ENCODE peak calls at places on chromosome 9, in four cellular contexts. G is neuronal stem cell, X is prostate gland, W is tibial artery. N is an unnamed sample. For H3K36me3, the result is how much of the 10 kb centered on the place peaks cover.

GRCh38 chr9:16245756-16246440 is 624.6 kb downstream of the BNC2 start:
- DNase-seq in X (no peak), W (peak), G (no peak), N (no peak)

GRCh38 chr9:107612136-107612535 is 122.6 kb upstream of the KLF4 start:
- DNase-seq in G (no peak), W (peak), X (no peak), N (peak)

GRCh38 chr9:132200706-132201105 is 38.8 kb downstream of the NTNG2 start:
- DNase-seq in G (no peak), W (no peak), X (no peak), N (no peak)

GRCh38 chr9:75906531-75906930 is 16.1 kb downstream of the PCSK5 start:
- DNase-seq in G (no peak), X (no peak), W (no peak), N (no peak)

GRCh38 chr9:123753669-123754307 is 176.1 kb downstream of the DENND1A start:
- DNase-seq in G (no peak), W (no peak), X (no peak), N (no peak)

GRCh38 chr9:4393806-4394523 is 94.1 kb upstream of the GLIS3 start:
- DNase-seq in W (no peak), G (no peak), X (no peak), N (no peak)

GRCh38 chr9:133964463-133964862 is 27.7 kb downstream of the VAV2 start:
- DNase-seq in X (no peak), W (no peak), G (no peak), N (no peak)

GRCh38 chr9:137740311-137740710 is 121.5 kb downstream of the EHMT1 start:
- DNase-seq in G (no peak), X (no peak), W (no peak), N (no peak)

GRCh38 chr9:134696433-134696832 is 54.8 kb downstream of the COL5A1 start:
- DNase-seq in X (no peak), W (peak), G (no peak), N (no peak)

GRCh38 chr9:106179181-106179580 is 484.8 kb downstream of the TMEM38B start:
- DNase-seq in G (no peak), X (no peak), W (no peak), N (peak)

DNA sequence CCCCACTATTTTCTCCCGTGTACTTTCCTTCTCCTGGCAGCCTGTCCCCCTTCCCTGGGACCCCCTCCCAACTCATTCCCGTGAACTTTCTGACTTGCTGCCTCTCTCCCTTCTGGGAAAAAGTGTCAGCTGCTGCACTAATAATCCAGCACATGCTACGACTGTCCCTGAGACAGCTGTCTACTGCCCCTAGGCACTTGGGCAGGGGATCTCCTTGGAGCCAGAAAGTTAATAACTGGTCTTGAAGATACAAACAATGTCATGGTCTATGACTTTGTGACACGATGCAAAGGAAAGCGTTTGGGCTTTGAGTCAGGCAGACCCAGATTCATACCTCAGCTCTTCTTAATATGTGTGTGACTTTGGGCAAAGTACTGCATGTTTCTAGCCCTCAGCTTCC is 10.1 kb upstream of the RNF183 start:
- DNase-seq in W (no peak), G (no peak), X (no peak), N (no peak)
- H3K36me3 ChIP-seq in W (under half), G (under half), X (under half), N (under half)

GRCh38 chr9:120524038-120524437 is 55.9 kb downstream of the CDK5RAP2 start:
- DNase-seq in X (no peak), G (no peak), W (no peak), N (no peak)

GRCh38 chr9:120522032-120522431 is 57.9 kb downstream of the CDK5RAP2 start:
- DNase-seq in X (no peak), G (no peak), W (no peak), N (no peak)

GRCh38 chr9:120522558-120522957 is 57.4 kb downstream of the CDK5RAP2 start:
- DNase-seq in W (no peak), G (no peak), X (no peak), N (no peak)

GRCh38 chr9:120524852-120525251 is 55.1 kb downstream of the CDK5RAP2 start:
- DNase-seq in X (no peak), W (no peak), G (no peak), N (no peak)

GRCh38 chr9:120521101-120521500 is 58.9 kb downstream of the CDK5RAP2 start:
- DNase-seq in X (no peak), W (no peak), G (no peak), N (no peak)
- H3K36me3 ChIP-seq in X (under half), W (under half), G (under half), N (under half)

DNA sequence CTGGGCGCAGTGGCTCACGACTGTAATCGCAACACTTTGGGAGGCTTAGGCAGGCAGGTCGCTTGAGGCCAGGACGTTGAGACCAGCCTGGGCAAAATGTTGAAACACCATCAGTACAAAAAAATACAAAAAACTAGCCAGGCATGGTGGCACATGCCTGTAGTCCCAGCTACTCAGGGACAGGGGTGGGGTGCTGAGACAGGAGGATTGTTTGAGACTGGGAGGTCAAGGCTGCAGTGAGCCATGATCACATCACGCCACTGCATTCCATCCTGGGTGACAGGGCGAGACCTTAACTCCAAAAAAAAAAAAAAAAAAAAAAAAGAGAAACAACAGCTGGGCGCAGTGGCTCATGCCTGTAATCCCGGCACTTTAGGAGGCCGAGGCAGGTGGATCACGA is 23.7 kb downstream of the DCAF12 start:
- DNase-seq in W (no peak), G (no peak), X (no peak), N (no peak)
- H3K36me3 ChIP-seq in W (half or more), G (under half), X (under half), N (under half)

GRCh38 chr9:128162215-128163026 is 2.4 kb downstream of the BBLN start:
- DNase-seq in W (peak), X (no peak), G (no peak), N (no peak)

GRCh38 chr9:128166169-128166568 is 6.1 kb downstream of the BBLN start:
- DNase-seq in X (no peak), G (no peak), W (no peak), N (no peak)

GRCh38 chr9:128163027-128163515 is 3.0 kb downstream of the BBLN start:
- DNase-seq in G (no peak), X (no peak), W (no peak), N (no peak)

GRCh38 chr9:128163523-128164331 is 3.7 kb downstream of the BBLN start:
- DNase-seq in G (no peak), W (no peak), X (no peak), N (no peak)

GRCh38 chr9:128164332-128164885 is 4.3 kb downstream of the BBLN start:
- DNase-seq in W (no peak), G (no peak), X (no peak), N (no peak)
- H3K36me3 ChIP-seq in W (under half), G (half or more), X (under half), N (under half)

GRCh38 chr9:23830459-23830805 is 4.4 kb upstream of the ELAVL2 start:
- DNase-seq in X (no peak), G (no peak), W (no peak), N (no peak)
- H3K36me3 ChIP-seq in X (under half), G (under half), W (under half), N (under half)

GRCh38 chr9:21811914-21812313 is 9.5 kb downstream of the MTAP start:
- DNase-seq in W (no peak), X (no peak), G (no peak), N (no peak)

GRCh38 chr9:21812415-21812814 is 10.0 kb downstream of the MTAP start:
- DNase-seq in X (no peak), G (no peak), W (no peak), N (no peak)

GRCh38 chr9:21810881-21811280 is 8.4 kb downstream of the MTAP start:
- DNase-seq in W (no peak), G (no peak), X (no peak), N (no peak)

GRCh38 chr9:21813575-21814473 is 11.4 kb downstream of the MTAP start:
- DNase-seq in X (peak), W (no peak), G (peak), N (peak)

GRCh38 chr9:21812945-21813568 is 10.6 kb downstream of the MTAP start:
- DNase-seq in W (peak), G (peak), X (peak), N (peak)
- H3K36me3 ChIP-seq in W (under half), G (under half), X (under half), N (under half)

DNA sequence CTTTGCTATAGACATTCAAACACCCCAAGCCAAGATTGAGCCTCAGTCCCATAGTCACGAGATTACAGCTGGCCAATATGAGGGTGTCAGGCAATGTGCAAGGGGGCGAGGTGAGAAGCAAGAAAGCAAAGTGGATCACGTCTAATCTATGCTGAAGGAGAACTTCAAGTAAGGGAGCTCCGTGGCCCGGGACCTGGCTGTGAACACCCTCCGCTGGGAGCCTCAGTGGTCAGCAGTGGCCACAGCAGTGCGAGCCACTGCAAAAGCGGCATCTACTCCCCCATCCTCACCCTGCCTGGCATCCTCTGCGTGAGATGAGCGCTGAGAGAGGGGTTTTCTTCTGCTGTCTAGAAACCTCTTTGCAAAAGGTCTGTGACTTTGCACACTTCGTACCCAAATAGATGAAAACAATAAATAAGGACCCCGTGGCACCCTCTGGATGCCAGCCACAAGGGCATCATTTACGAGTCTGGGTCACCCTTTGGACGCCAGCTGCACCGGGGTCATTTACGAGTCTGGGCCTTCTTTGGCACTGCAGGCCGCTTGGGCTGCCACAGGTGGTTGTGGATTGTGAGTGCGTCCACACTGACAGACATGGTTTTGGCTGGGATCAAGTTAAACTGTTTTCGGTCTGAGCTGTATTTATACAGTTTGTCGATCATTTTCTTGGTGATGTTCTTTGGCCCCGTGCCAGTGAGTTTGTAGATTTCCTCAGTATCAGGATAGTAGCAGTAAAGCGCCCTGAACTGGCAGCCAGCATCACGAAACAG is 96.4 kb downstream of the CAMSAP1 start:
- DNase-seq in G (no peak), W (peak), X (no peak), N (no peak)
- H3K36me3 ChIP-seq in G (half or more), W (under half), X (under half), N (under half)

N was measured in mucosa of descending colon.